ENCODE peak calls at places on chromosomes 13 and 19, in nine cellular contexts. N is cardiac muscle cell, V is neural progenitor cell, O is left ventricle myocardium inferior, Y is OCI-LY7, W is hepatocyte, P is heart right ventricle, K is endodermal cell, T is psoas muscle. S is an unnamed sample. For H3K4me1, the result is how much of the 10 kb centered on the place peaks cover.

GRCh38 chr19:10379880-10380310 is 477 bp downstream of the TYK2 start:
- DNase-seq in T (no peak), V (no peak), K (no peak), O (no peak), Y (no peak), P (no peak), W (no peak), N (no peak), S (no peak)

GRCh38 chr19:45906221-45906620 is 3.8 kb upstream of the MYPOP start:
- DNase-seq in T (no peak), W (no peak), Y (no peak), V (no peak), P (no peak), K (no peak), N (no peak), O (no peak), S (no peak)

GRCh38 chr13:27796544-27797227 is 4.4 kb downstream of the GSX1 start:
- DNase-seq in V (no peak), P (no peak), T (no peak), N (no peak), Y (no peak), W (no peak), K (no peak), O (no peak), S (no peak)

GRCh38 chr19:5293607-5294089 is 47.0 kb downstream of the PTPRS start:
- DNase-seq in T (peak), W (peak), O (no peak), V (peak), Y (no peak), P (no peak), N (peak), K (peak), S (no peak)

GRCh38 chr19:33712268-33712667 is 84.4 kb upstream of the KCTD15 start:
- DNase-seq in N (no peak), Y (no peak), V (no peak), K (no peak), W (no peak), P (no peak), O (no peak), T (no peak), S (no peak)

GRCh38 chr19:4534836-4535658 is at the start of gene PLIN5:
- DNase-seq in V (peak), P (peak), T (peak), W (peak), N (peak), O (peak), Y (peak), K (peak), S (no peak)

GRCh38 chr19:40217027-40217810 is 965 bp downstream of the TTC9B start:
- DNase-seq in O (no peak), P (no peak), K (peak), N (peak), Y (peak), W (peak), V (peak), T (peak), S (no peak)

GRCh38 chr13:26964278-26965057 is 203.9 kb upstream of the GPR12 start:
- DNase-seq in O (no peak), P (peak), V (no peak), Y (peak), K (no peak), N (peak), T (no peak), W (no peak), S (no peak)

GRCh38 chr19:12913871-12914690 is 5.0 kb downstream of the SYCE2 start:
- DNase-seq in O (no peak), T (no peak), Y (peak), P (no peak), N (no peak), W (no peak), V (peak), K (peak), S (no peak)

GRCh38 chr13:24016046-24016445 is 118.7 kb upstream of the C1QTNF9B start:
- DNase-seq in T (no peak), V (no peak), W (no peak), Y (no peak), K (no peak), P (no peak), O (no peak), N (no peak), S (no peak)

DNA sequence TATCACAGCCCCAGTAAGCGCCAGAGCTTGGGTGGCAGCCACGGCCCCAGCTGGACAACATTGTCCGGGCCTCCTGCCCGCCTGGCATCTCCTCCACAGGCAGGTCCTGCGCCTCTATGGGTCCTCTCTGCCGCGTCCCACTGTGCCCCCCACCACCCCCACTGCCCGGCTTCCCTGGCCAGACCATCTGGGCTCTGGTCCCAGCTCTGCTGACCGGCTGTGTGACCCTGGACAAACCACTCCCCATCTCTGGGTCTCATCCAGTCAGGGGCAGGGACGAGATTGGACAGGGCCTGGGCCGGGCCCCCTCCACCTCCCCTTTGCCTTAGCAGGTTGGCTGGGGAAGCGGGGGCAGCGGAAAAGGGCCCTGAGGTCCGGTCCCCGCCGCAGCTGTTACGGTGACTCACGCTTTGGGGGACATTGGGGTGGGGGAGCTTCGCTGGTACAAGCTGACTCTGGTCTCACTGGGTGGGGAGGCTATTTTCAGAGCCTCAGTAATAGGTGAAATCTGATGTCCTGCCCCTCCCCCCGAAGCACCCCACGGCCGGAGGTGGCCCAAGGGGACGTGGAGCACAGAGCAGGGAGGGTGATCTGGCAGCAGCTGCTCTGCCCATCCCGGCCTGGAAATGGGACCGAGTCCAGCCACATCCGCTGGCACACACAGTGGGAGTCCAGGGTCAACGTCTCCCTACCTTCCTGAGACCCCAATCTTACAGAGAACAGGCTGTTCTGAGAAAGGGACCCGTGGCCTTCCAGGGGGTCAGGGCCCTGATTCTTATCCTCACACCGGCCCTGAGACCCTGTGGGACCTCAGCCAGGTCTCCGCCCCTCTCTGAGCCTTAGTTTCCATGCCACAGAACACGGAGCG is 9.1 kb downstream of the NFIC start:
- DNase-seq in K (peak), W (no peak), N (no peak), P (peak), T (peak), V (no peak), Y (no peak), O (peak), S (no peak)
- H3K4me3 ChIP-seq in K (no peak), W (no peak), N (no peak), P (peak), T (peak), V (no peak), Y (no peak), O (peak), S (no peak)

GRCh38 chr19:7386769-7387168 is 38.0 kb downstream of the ARHGEF18 start:
- DNase-seq in P (no peak), O (no peak), Y (no peak), T (no peak), V (no peak), W (no peak), K (no peak), N (no peak), S (no peak)
- H3K4me1 ChIP-seq in P (under half), O (under half), Y (under half), T (under half), V (under half), W (under half), K (under half), N (under half), S (under half)

DNA sequence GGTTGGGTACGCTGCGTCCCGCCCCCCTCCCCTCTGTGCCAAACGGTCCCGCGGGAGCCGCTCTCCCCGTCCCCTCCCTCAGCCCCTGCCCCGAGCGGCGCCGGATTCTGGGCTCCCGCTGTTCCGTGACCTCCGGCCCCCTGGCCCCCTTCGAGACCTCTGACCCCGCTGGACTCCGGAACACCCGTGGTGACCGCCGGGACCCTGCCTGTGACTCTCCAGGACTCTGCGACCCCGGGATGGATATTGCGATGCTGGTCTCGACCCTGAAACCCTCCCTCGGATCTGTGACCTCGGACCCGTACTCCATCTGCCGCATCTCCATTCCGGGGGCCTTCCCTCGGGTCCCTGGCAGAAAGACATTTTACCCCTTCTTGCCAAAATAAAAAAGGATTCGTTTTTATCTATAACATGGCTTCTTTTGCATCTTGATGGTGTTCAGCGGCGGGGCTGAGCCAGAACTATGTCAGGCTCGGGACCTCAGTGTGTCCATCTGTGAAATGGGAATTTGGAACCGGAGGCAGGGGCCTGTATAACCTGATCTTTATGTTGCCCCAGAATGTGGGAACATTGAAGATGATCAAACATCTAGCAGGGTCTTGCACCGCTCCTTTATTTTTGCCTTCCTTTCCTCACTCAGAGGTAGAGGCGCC is 654 bp upstream of the MEGF8 start:
- DNase-seq in Y (no peak), K (peak), T (no peak), N (no peak), P (no peak), O (no peak), V (peak), W (no peak), S (no peak)
- TF ChIP-seq CTCF in Y (peak), K (peak), T (peak), N (no peak), P (no peak), O (no peak), V (no peak), W (no peak), S (no peak)

DNA sequence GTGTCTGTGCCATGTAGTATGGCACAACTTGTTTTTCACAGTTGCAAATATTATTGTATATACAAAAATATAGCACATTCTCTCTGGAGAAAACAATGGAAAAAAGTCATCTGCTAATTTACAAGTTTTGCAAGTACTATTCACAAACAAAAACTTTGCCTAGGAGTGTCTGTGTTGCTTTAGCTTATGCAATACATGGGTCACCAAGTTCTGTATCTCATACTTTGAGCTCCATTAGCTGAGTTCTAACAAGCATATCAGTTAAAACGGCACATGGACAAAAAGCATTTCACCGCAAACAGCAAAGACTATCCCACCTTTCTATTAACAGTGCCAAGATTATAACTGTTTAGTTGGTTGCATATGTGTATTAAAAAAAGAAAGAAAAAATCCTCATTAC is 4.6 kb downstream of the SPRY2 start:
- DNase-seq in N (no peak), V (no peak), W (no peak), P (no peak), Y (no peak), O (no peak), T (no peak), K (no peak), S (no peak)
- H3K4me3 ChIP-seq in N (peak), V (no peak), W (peak), P (peak), Y (no peak), O (peak), T (peak), K (peak), S (no peak)

DNA sequence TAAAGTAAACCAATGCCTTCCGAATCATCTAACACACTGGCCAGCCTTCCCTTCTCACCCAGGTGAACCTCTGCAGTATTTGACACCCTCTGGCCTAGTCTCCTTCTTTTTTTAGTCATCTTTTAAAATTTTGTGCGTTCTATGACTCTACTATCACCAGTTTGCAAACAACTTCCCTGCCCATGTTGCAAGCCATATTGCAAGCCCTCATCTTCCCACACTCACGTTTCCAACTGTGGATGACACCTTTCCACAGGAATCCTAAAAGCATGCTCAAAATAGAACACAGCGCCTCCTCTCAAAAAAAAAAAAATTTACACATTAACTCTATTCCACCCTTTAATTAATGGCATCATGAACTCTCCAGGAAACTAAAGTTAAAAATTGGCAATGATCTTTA is 440.1 kb downstream of the EFNB2 start:
- DNase-seq in W (no peak), P (no peak), V (no peak), Y (no peak), K (no peak), O (no peak), N (no peak), T (no peak), S (no peak)
- H3K4me1 ChIP-seq in W (under half), P (under half), V (under half), Y (under half), K (under half), O (under half), N (under half), T (under half), S (under half)

DNA sequence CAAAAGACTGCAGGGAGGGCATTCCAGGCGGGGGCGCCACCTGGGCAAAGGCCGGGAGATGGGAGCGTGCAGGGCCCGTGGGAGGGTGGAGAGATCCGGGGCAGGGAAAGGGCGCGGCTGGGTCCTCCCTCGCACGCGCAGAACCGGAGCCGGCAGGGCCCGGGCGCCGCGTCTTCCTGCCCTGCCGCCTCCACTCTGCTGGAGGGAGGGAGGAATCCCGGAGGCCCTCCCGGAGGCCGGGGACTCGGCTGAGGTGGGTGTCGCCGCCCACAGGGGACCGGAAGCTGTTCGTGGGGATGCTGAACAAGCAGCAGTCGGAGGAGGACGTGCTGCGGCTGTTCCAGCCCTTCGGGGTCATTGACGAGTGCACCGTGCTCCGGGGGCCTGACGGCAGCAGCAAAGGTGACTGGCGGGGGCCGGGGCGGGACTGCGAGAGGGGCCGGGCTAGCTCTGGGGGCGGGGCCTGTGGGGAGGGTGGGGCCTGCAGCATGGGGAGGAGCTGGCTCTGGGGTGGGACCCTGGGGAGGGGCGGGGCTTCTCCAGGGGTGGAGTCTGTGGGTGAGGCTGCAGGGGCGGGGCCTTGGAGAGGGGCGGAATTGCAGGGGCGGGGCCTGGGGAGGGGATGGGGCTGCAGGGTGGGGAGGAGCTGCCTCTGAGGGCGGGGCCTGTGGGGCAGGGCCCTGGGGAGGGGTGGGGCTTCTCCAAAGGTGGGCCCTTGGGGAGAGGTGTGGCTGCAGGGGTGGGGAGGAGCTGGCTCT is 51.3 kb downstream of the CELF5 start:
- DNase-seq in T (peak), W (peak), P (peak), O (peak), K (peak), N (peak), V (peak), Y (peak), S (peak)
- TF ChIP-seq CTCF in T (no peak), W (no peak), P (peak), O (peak), K (peak), N (no peak), V (peak), Y (peak), S (peak)

DNA sequence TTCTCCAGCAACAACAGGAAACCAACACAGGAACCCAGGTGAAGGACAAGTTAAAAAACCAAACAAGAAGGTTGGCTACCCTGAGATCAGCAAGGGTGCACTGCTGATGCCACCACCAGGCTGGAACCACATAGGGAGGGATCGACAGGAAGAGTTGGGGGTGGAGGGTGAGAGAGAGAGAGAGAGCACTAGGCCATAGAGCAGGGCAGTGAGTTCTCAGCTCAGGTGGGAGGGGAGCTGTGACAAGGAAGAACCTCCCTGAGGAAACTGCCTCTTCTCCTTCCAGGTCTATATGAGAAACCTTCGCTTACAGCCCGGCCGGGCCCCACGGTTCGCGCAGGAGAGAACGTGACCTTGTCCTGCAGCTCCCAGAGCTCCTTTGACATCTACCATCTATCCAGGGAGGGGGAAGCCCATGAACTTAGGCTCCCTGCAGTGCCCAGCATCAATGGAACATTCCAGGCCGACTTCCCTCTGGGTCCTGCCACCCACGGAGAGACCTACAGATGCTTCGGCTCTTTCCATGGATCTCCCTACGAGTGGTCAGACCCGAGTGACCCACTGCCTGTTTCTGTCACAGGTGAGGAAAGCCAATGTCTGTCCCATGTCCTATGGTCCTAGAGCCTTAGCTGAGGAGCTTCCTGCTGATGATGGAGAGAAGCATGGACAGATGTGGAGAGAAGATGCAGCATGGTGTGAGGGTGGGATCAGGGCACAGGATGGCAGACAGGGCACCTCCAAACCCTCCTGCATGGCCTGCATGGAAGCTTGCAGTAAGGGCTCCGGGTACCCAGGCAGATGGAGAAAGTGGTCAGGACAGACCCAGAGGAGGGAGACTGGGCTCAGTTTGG is 2.5 kb downstream of the KIR2DL4 start:
- DNase-seq in T (no peak), N (no peak), W (no peak), Y (no peak), P (no peak), K (no peak), V (no peak), O (no peak), S (no peak)
- H3K4me3 ChIP-seq in T (no peak), N (no peak), W (no peak), Y (no peak), P (no peak), K (no peak), V (no peak), O (no peak), S (no peak)

GRCh38 chr13:44307255-44307654 is 66.4 kb upstream of the SERP2 start:
- DNase-seq in V (no peak), Y (no peak), O (no peak), T (no peak), W (no peak), K (no peak), P (no peak), N (no peak), S (no peak)
- H3K4me1 ChIP-seq in V (under half), Y (under half), O (half or more), T (under half), W (under half), K (under half), P (half or more), N (under half), S (half or more)